ENCODE peak calls at places on chromosomes 16 and 17, in eight cellular contexts. V is omental fat pad; F is GOT3; Z is RKO; N is naive thymus-derived CD8-positive, alpha-beta T cell; H is colonic mucosa; T is NCI-H510A; J is activated T-cell treated with anti-CD3 and anti-CD28 coated beads, Interleukin-2, amount 50 U/mL, for 72 hours. R is an unnamed sample.

GRCh38 chr16:85996843-85997242 is 97.9 kb downstream of the IRF8 start:
- DNase-seq in V (no peak), T (no peak), Z (no peak), F (no peak), J (no peak), N (no peak), H (no peak), R (no peak)

GRCh38 chr17:73043686-73044581 is 48.6 kb downstream of the SLC39A11 start:
- DNase-seq in T (no peak), N (no peak), V (no peak), F (no peak), H (no peak), J (no peak), Z (peak), R (no peak)

GRCh38 chr16:50862818-50863672 is 121.2 kb downstream of the CYLD start:
- DNase-seq in F (no peak), J (no peak), N (no peak), H (no peak), Z (no peak), V (no peak), T (no peak), R (peak)

GRCh38 chr17:62662855-62663254 is 35.4 kb downstream of the MRC2 start:
- DNase-seq in N (no peak), Z (no peak), F (no peak), H (no peak), V (no peak), J (no peak), T (no peak), R (no peak)

GRCh38 chr17:64777413-64778101 is 115.5 kb upstream of the SMURF2 start:
- DNase-seq in Z (peak), J (no peak), N (no peak), V (no peak), H (peak), T (no peak), F (no peak), R (no peak)

GRCh38 chr17:82862191-82862590 is 22.4 kb upstream of the ZNF750 start:
- DNase-seq in F (no peak), N (no peak), J (no peak), H (no peak), V (no peak), Z (no peak), T (no peak), R (no peak)

GRCh38 chr16:48556913-48557351 is 53.0 kb downstream of the N4BP1 start:
- DNase-seq in F (no peak), Z (peak), J (peak), N (no peak), H (no peak), V (no peak), T (no peak), R (no peak)

GRCh38 chr16:87834668-87835473 is 34.4 kb downstream of the SLC7A5 start:
- DNase-seq in F (no peak), T (no peak), J (no peak), Z (no peak), N (no peak), H (no peak), V (no peak), R (no peak)